ENCODE peak calls at places on chromosomes 3 and 15, in six cellular contexts. O, H, K, W, X and B are unnamed samples.

GRCh38 chr3:154780263-154780662 is 299.9 kb upstream of the MME start:
- DNase-seq in W (no peak), X (no peak), O (no peak), H (no peak), K (no peak), B (no peak)

GRCh38 chr15:88144921-88145320 is 111.6 kb downstream of the NTRK3 start:
- DNase-seq in O (no peak), X (no peak), W (no peak), H (no peak), K (no peak), B (no peak)

GRCh38 chr3:105883798-105884377 is 15.1 kb upstream of the CBLB start:
- DNase-seq in X (no peak), O (no peak), K (no peak), W (no peak), H (peak; percentile 80), B (no peak)

GRCh38 chr3:54853573-54854404 is 74.1 kb downstream of the LRTM1 start:
- DNase-seq in H (peak; percentile 46), O (peak; percentile 71), W (peak; percentile 91), X (peak; percentile 68), K (peak; percentile 77), B (peak; percentile 20)

GRCh38 chr15:80559320-80559693 is 135.8 kb upstream of the ABHD17C start:
- DNase-seq in X (no peak), W (no peak), H (no peak), K (no peak), O (no peak), B (no peak)

GRCh38 chr3:50913279-50913678 is 238.6 kb downstream of the DOCK3 start:
- DNase-seq in H (peak; percentile 5), X (no peak), K (no peak), O (no peak), W (no peak), B (no peak)

GRCh38 chr15:80153900-80154299 is 1.1 kb downstream of the FAH start:
- DNase-seq in O (peak; percentile 36), K (no peak), X (no peak), H (no peak), W (no peak), B (no peak)

GRCh38 chr3:13086594-13086993 is 13.4 kb upstream of the IQSEC1 start:
- DNase-seq in W (no peak), X (no peak), K (no peak), H (no peak), O (no peak), B (no peak)

GRCh38 chr3:100257601-100258000 is 3.2 kb upstream of the TBC1D23 start:
- DNase-seq in X (peak; percentile 15), H (peak; percentile 25), K (no peak), W (no peak), O (no peak), B (no peak)

GRCh38 chr15:68704496-68705021 is 116.1 kb downstream of the ANP32A start:
- DNase-seq in W (no peak), K (no peak), O (peak; percentile 19), H (peak; percentile 46), X (peak; percentile 87), B (no peak)

GRCh38 chr3:64300790-64301423 is 75.6 kb upstream of the PRICKLE2 start:
- DNase-seq in K (no peak), W (no peak), O (no peak), H (peak; percentile 11), X (peak; percentile 88), B (no peak)

GRCh38 chr3:124453221-124453620 is 277.0 kb upstream of the UMPS start:
- DNase-seq in K (no peak), O (no peak), W (no peak), X (no peak), H (no peak), B (no peak)

GRCh38 chr15:43872416-43873020 is 45.7 kb downstream of the WDR76 start:
- DNase-seq in K (peak; percentile 33), X (peak; percentile 89), W (peak; percentile 50), H (peak; percentile 79), O (peak; percentile 61), B (no peak)

GRCh38 chr3:112111785-112112402 is 21.2 kb downstream of the GCSAM start:
- DNase-seq in K (peak; percentile 16), W (peak; percentile 46), H (peak; percentile 82), O (peak; percentile 47), X (peak; percentile 82), B (no peak)

GRCh38 chr3:175224051-175224450 is 364.9 kb downstream of the NAALADL2 start:
- DNase-seq in H (no peak), W (no peak), O (no peak), K (no peak), X (no peak), B (no peak)

GRCh38 chr15:99343836-99344551 is 92.7 kb downstream of the LRRC28 start:
- DNase-seq in X (peak; percentile 22), O (no peak), K (no peak), H (no peak), W (no peak), B (peak; percentile 20)
- TF ChIP-seq CTCF in X (peak; percentile 60), O (peak; percentile 33), K (peak; percentile 26), H (no peak), W (peak; percentile 44), B (no peak)

DNA sequence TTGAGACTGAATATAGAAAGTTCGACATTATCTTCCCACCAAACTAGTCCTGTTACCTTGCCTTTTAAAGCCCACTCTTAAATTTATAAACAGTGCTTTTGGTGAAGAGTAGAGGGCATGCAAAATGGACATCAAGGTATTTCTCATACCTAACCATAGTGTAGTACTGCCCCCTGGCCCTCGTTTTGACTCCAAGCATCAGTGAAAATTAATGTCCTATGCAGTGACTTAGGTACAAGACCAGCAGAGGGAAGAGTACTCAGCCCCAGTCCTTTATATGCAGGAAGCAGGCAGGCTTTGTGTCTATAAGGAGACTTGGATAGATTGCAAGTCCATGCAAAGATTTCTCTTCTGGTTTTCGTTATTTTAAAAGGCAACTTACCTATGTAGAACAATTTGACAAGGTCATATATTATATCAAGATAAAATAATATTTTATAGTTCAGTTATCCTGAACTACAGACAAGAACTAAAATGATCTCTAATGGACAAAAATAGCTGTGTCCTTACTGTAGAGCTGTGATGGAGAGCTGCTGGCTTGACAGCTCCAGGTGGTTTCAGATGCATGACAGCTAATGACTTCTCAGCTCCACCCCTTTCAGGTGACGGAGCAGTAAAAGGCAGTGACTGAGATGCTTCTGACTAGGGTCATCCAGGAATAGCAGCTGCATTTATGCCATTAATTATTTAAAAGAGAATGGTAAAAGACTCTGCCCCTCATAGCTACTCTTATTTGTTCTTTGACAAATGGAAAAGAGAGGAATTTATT is 646.1 kb downstream of the SQOR start:
- DNase-seq in W (no peak), H (peak; percentile 11), O (no peak), K (no peak), X (no peak), B (no peak)
- TF ChIP-seq CTCF in W (peak; percentile 38), H (no peak), O (no peak), K (peak; percentile 43), X (no peak), B (no peak)

GRCh38 chr15:40915679-40916078 is 13.5 kb upstream of the DLL4 start:
- DNase-seq in W (no peak), H (no peak), K (no peak), O (peak; percentile 36), X (no peak), B (no peak)

GRCh38 chr15:40917585-40917984 is 11.6 kb upstream of the DLL4 start:
- DNase-seq in W (no peak), X (no peak), O (no peak), K (no peak), H (no peak), B (no peak)

GRCh38 chr15:40914486-40914885 is 14.7 kb upstream of the DLL4 start:
- DNase-seq in O (no peak), W (no peak), H (no peak), K (no peak), X (no peak), B (no peak)

GRCh38 chr15:40914013-40914412 is 15.1 kb upstream of the DLL4 start:
- DNase-seq in K (no peak), X (no peak), O (no peak), W (no peak), H (no peak), B (no peak)

GRCh38 chr15:40915106-40915661 is 14.0 kb upstream of the DLL4 start:
- DNase-seq in H (no peak), X (no peak), W (no peak), K (no peak), O (no peak), B (no peak)
- TF ChIP-seq CTCF in H (no peak), X (no peak), W (no peak), K (no peak), O (no peak), B (no peak)

GRCh38 chr3:186239321-186239720 is 122.7 kb downstream of the DGKG start:
- DNase-seq in X (no peak), O (no peak), H (peak; percentile 7), K (no peak), W (no peak), B (no peak)
- TF ChIP-seq CTCF in X (no peak), O (no peak), H (no peak), K (peak; percentile 18), W (no peak), B (no peak)

GRCh38 chr3:11534783-11535081 is 109.0 kb downstream of the VGLL4 start:
- DNase-seq in W (no peak), X (no peak), O (no peak), K (no peak), H (no peak), B (no peak)

GRCh38 chr3:11534011-11534782 is 109.5 kb downstream of the VGLL4 start:
- DNase-seq in X (no peak), O (no peak), H (no peak), K (no peak), W (no peak), B (no peak)

GRCh38 chr3:11529281-11529680 is 114.4 kb downstream of the VGLL4 start:
- DNase-seq in H (no peak), W (no peak), O (no peak), X (no peak), K (no peak), B (no peak)

GRCh38 chr3:11532865-11533490 is 110.7 kb downstream of the VGLL4 start:
- DNase-seq in O (no peak), X (peak; percentile 78), H (peak; percentile 49), K (no peak), W (no peak), B (no peak)

GRCh38 chr3:11530153-11530721 is 113.5 kb downstream of the VGLL4 start:
- DNase-seq in X (peak; percentile 98), H (peak; percentile 99), O (no peak), K (no peak), W (peak; percentile 30), B (no peak)
- TF ChIP-seq CTCF in X (peak; percentile 39), H (peak; percentile 41), O (no peak), K (no peak), W (no peak), B (no peak)

DNA sequence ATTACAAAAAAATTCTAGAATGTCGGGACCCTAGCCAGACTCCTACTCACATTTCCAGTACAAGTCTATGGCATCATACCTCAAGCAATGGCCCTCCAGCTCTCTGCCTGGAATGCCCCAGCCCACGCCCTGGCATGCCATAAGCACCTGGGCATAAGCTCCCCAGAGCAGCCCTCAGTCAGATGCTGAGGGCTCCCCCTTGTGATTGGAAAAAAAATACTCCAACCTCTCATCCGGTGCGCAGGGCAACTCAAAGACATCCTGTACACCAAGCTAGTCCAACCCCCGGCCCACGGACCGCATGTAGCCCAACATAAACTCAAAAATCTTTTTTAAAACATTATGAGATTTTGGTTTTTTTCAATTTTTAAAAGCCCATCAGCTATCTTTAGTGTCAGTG is 115.4 kb downstream of the NEK10 start:
- DNase-seq in O (no peak), H (peak; percentile 76), W (peak; percentile 4), X (peak; percentile 49), K (no peak), B (no peak)
- TF ChIP-seq CTCF in O (no peak), H (peak; percentile 69), W (peak; percentile 50), X (peak; percentile 51), K (peak; percentile 52), B (no peak)